ENCODE peak calls at places on chromosomes 13 and 19, in eight cellular contexts. D, K, R, H, Z, X, S and Y are unnamed samples. For H3K4me1, the result is how much of the 10 kb centered on the place peaks cover.

GRCh38 chr19:44746946-44747738 is 1.4 kb upstream of the BCL3 start:
- DNase-seq in D (peak), K (peak), R (peak), H (peak), Z (peak), X (peak), S (peak), Y (peak)

GRCh38 chr19:2495130-2495641 is 19.3 kb downstream of the GADD45B start:
- DNase-seq in D (peak), K (peak), R (no peak), H (peak), Z (peak), X (no peak), S (no peak), Y (no peak)

GRCh38 chr19:12782424-12783225 is 7.3 kb upstream of the HOOK2 start:
- DNase-seq in D (peak), K (peak), R (peak), H (no peak), Z (peak), X (no peak), S (peak), Y (peak)

GRCh38 chr19:35851213-35852028 is 883 bp downstream of the NPHS1 start:
- DNase-seq in D (peak), K (no peak), R (no peak), H (no peak), Z (peak), X (no peak), S (no peak), Y (no peak)

GRCh38 chr13:101397742-101398141 is 18.6 kb downstream of the NALCN start:
- DNase-seq in D (no peak), K (peak), R (no peak), H (no peak), Z (no peak), X (no peak), S (no peak), Y (no peak)

GRCh38 chr13:57933606-57934005 is 302.1 kb downstream of the PCDH17 start:
- DNase-seq in D (no peak), K (no peak), R (no peak), H (no peak), Z (no peak), X (no peak), S (no peak), Y (no peak)

GRCh38 chr19:543912-544608 is at the start of gene GZMM:
- DNase-seq in D (no peak), K (no peak), R (peak), H (no peak), Z (no peak), X (no peak), S (no peak), Y (peak)

GRCh38 chr19:28235606-28236125 is 977.3 kb downstream of the UQCRFS1 start:
- DNase-seq in D (no peak), K (no peak), R (no peak), H (no peak), Z (no peak), X (no peak), S (no peak), Y (no peak)

GRCh38 chr13:46142692-46143238 is 37.9 kb upstream of the CPB2 start:
- DNase-seq in D (no peak), K (no peak), R (no peak), H (no peak), Z (no peak), X (no peak), S (no peak), Y (no peak)

GRCh38 chr13:48253849-48254248 is 20.8 kb downstream of the ITM2B start:
- DNase-seq in D (no peak), K (peak), R (no peak), H (no peak), Z (no peak), X (no peak), S (no peak), Y (no peak)

GRCh38 chr13:111187879-111188643 is 73.0 kb downstream of the ARHGEF7 start:
- DNase-seq in D (no peak), K (peak), R (no peak), H (no peak), Z (peak), X (no peak), S (no peak), Y (no peak)

GRCh38 chr13:109131698-109132257 is 502.4 kb downstream of the MYO16 start:
- DNase-seq in D (no peak), K (no peak), R (no peak), H (no peak), Z (peak), X (no peak), S (no peak), Y (no peak)

GRCh38 chr13:45953082-45953481 is 99.5 kb downstream of the ZC3H13 start:
- DNase-seq in D (no peak), K (no peak), R (no peak), H (no peak), Z (no peak), X (no peak), S (no peak), Y (no peak)

GRCh38 chr13:51105046-51105445 is 6.0 kb downstream of the C13orf42 start:
- DNase-seq in D (no peak), K (no peak), R (no peak), H (no peak), Z (no peak), X (no peak), S (no peak), Y (no peak)

GRCh38 chr19:6239871-6240676 is 39.7 kb downstream of the MLLT1 start:
- DNase-seq in D (no peak), K (no peak), R (no peak), H (no peak), Z (no peak), X (no peak), S (no peak), Y (no peak)

GRCh38 chr13:50801087-50801931 is 42.2 kb downstream of the DLEU7 start:
- DNase-seq in D (peak), K (peak), R (peak), H (no peak), Z (peak), X (no peak), S (no peak), Y (peak)

GRCh38 chr13:19075418-19075817 is 106.2 kb downstream of the TUBA3C start:
- DNase-seq in D (no peak), K (no peak), R (no peak), H (no peak), Z (no peak), X (no peak), S (no peak), Y (no peak)

GRCh38 chr13:50435011-50435410 is 408.5 kb downstream of the DLEU7 start:
- DNase-seq in D (no peak), K (no peak), R (no peak), H (no peak), Z (no peak), X (no peak), S (no peak), Y (no peak)

GRCh38 chr19:29615891-29616425 is 9.9 kb downstream of the POP4 start:
- DNase-seq in D (no peak), K (no peak), R (no peak), H (no peak), Z (no peak), X (no peak), S (no peak), Y (no peak)

GRCh38 chr19:54607782-54608150 is 14.3 kb downstream of the LILRA1 start:
- DNase-seq in D (no peak), K (no peak), R (no peak), H (no peak), Z (no peak), X (no peak), S (no peak), Y (no peak)

GRCh38 chr19:54608205-54608604 is 14.8 kb downstream of the LILRA1 start:
- DNase-seq in D (no peak), K (no peak), R (no peak), H (no peak), Z (no peak), X (no peak), S (no peak), Y (no peak)

GRCh38 chr19:54606230-54606629 is 12.8 kb downstream of the LILRA1 start:
- DNase-seq in D (no peak), K (no peak), R (no peak), H (no peak), Z (no peak), X (no peak), S (no peak), Y (no peak)

GRCh38 chr19:54608792-54609191 is 15.4 kb downstream of the LILRA1 start:
- DNase-seq in D (no peak), K (no peak), R (no peak), H (no peak), Z (no peak), X (no peak), S (no peak), Y (no peak)

GRCh38 chr19:54606891-54607781 is 13.7 kb downstream of the LILRA1 start:
- DNase-seq in D (no peak), K (no peak), R (no peak), H (no peak), Z (no peak), X (no peak), S (no peak), Y (no peak)
- H3K4me3 ChIP-seq in D (no peak), K (no peak), R (no peak), H (no peak), Z (no peak), X (no peak), S (no peak), Y (no peak)

GRCh38 chr13:54643863-54644262 is 1615.2 kb downstream of the OLFM4 start:
- DNase-seq in D (no peak), K (no peak), R (no peak), H (no peak), Z (no peak), X (no peak), S (no peak), Y (no peak)
- H3K27ac ChIP-seq in D (no peak), K (no peak), R (no peak), H (no peak), Z (no peak), X (no peak), S (no peak), Y (no peak)

GRCh38 chr19:54424660-54425381 is 9.6 kb downstream of the TTYH1 start:
- DNase-seq in D (no peak), K (no peak), R (no peak), H (no peak), Z (no peak), X (no peak), S (no peak), Y (no peak)
- H3K4me1 ChIP-seq in D (under half), K (under half), R (under half), H (under half), Z (under half), X (under half), S (under half), Y (under half)

GRCh38 chr19:39167461-39168257 is 29.1 kb upstream of the NCCRP1 start:
- DNase-seq in D (peak), K (no peak), R (no peak), H (no peak), Z (no peak), X (no peak), S (no peak), Y (no peak)
- H3K4me3 ChIP-seq in D (no peak), K (no peak), R (no peak), H (no peak), Z (no peak), X (peak), S (peak), Y (no peak)

DNA sequence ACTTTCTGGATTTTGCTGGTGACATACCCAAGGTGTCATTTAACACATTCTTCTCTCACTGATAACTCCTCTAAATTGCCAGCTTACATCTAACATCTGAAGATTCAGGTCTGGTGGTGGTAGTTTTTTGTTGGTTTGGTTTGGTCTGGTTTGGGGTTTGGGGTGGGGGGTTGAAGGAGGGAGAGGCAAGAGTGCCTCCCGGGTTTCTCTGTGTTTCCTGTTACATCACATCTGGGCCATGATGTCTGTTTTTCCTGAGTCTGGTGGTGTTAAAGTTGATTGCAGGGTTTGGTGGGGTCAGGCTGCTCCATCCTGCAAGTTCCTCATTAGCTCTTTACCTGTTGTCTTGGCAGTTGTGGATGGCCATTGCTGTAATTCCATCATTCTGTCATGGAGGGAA is 155.8 kb upstream of the UBL3 start:
- DNase-seq in D (no peak), K (no peak), R (no peak), H (no peak), Z (no peak), X (no peak), S (no peak), Y (no peak)
- H3K27ac ChIP-seq in D (no peak), K (no peak), R (no peak), H (no peak), Z (no peak), X (no peak), S (no peak), Y (no peak)

GRCh38 chr19:38684078-38684861 is 36.8 kb downstream of the ACTN4 start:
- DNase-seq in D (peak), K (peak), R (peak), H (peak), Z (no peak), X (peak), S (no peak), Y (peak)
- H3K4me1 ChIP-seq in D (half or more), K (half or more), R (half or more), H (half or more), Z (under half), X (half or more), S (half or more), Y (half or more)